ENCODE peak calls at places on chromosome 13, in six cellular contexts. Q is activated effector memory CD4-positive, alpha-beta T cell treated with Interleukin-2 at 50 U/mL for 16 hours; J is tibial nerve; H is C1 segment of cervical spinal cord; F is NCI-H2227 treated with DMSO at 0.1 percent for 48 hours; W is HL-60. C is an unnamed sample.

GRCh38 chr13:99657848-99658265 is 156.6 kb downstream of the TM9SF2 start:
- DNase-seq in Q (no peak), J (no peak), H (peak), F (no peak), W (no peak), C (no peak)

GRCh38 chr13:30406779-30407416 is 15.4 kb upstream of the UBE2L5 start:
- DNase-seq in Q (no peak), J (no peak), H (no peak), F (no peak), W (no peak), C (no peak)

GRCh38 chr13:24747248-24748151 is 16.5 kb upstream of the RNF17 start:
- DNase-seq in Q (no peak), J (no peak), H (no peak), F (no peak), W (peak), C (no peak)

GRCh38 chr13:44148159-44148929 is 225.3 kb upstream of the SERP2 start:
- DNase-seq in Q (no peak), J (no peak), H (no peak), F (no peak), W (no peak), C (no peak)

GRCh38 chr13:111049791-111050538 is 65.1 kb upstream of the ARHGEF7 start:
- DNase-seq in Q (no peak), J (peak), H (peak), F (no peak), W (no peak), C (no peak)

GRCh38 chr13:99153219-99153618 is 47.4 kb upstream of the UBAC2 start:
- DNase-seq in Q (no peak), J (no peak), H (no peak), F (no peak), W (no peak), C (no peak)

GRCh38 chr13:53784331-53784730 is 755.7 kb downstream of the OLFM4 start:
- DNase-seq in Q (no peak), J (no peak), H (no peak), F (no peak), W (no peak), C (no peak)

GRCh38 chr13:33764716-33765115 is 53.2 kb upstream of the RFC3 start:
- DNase-seq in Q (no peak), J (no peak), H (no peak), F (no peak), W (no peak), C (no peak)

GRCh38 chr13:107276936-107277335 is 709.0 kb upstream of the ARGLU1 start:
- DNase-seq in Q (no peak), J (no peak), H (no peak), F (no peak), W (no peak), C (no peak)

GRCh38 chr13:100098445-100099116 is 9.7 kb downstream of the PCCA start:
- DNase-seq in Q (no peak), J (no peak), H (no peak), F (no peak), W (no peak), C (no peak)

GRCh38 chr13:64709079-64709478 is 2521.1 kb downstream of the PCDH9 start:
- DNase-seq in Q (no peak), J (no peak), H (no peak), F (no peak), W (no peak), C (no peak)

GRCh38 chr13:30666113-30666512 is 48.4 kb downstream of the USPL1 start:
- DNase-seq in Q (no peak), J (no peak), H (no peak), F (no peak), W (no peak), C (no peak)

GRCh38 chr13:19984430-19985218 is 26.1 kb downstream of the ZMYM2 start:
- DNase-seq in Q (no peak), J (no peak), H (no peak), F (no peak), W (no peak), C (no peak)

GRCh38 chr13:52155177-52155576 is 4.2 kb downstream of the NEK3 start:
- DNase-seq in Q (no peak), J (no peak), H (no peak), F (no peak), W (no peak), C (no peak)

GRCh38 chr13:111415765-111416164 is 95.3 kb downstream of the TEX29 start:
- DNase-seq in Q (no peak), J (no peak), H (no peak), F (no peak), W (no peak), C (no peak)

GRCh38 chr13:27797228-27797624 is 4.9 kb downstream of the GSX1 start:
- DNase-seq in Q (no peak), J (no peak), H (no peak), F (peak), W (no peak), C (no peak)

GRCh38 chr13:42985312-42986175 is 6.5 kb downstream of the EPSTI1 start:
- DNase-seq in Q (no peak), J (peak), H (peak), F (no peak), W (no peak), C (peak)

GRCh38 chr13:110820311-110820710 is 94.6 kb downstream of the ANKRD10 start:
- DNase-seq in Q (no peak), J (no peak), H (no peak), F (peak), W (no peak), C (no peak)

GRCh38 chr13:83905641-83906040 is 23.4 kb upstream of the SLITRK1 start:
- DNase-seq in Q (no peak), J (no peak), H (no peak), F (no peak), W (no peak), C (no peak)

GRCh38 chr13:110128546-110128945 is 178.4 kb downstream of the COL4A1 start:
- DNase-seq in Q (no peak), J (no peak), H (no peak), F (no peak), W (no peak), C (no peak)

GRCh38 chr13:31274345-31274870 is 74.6 kb downstream of the B3GLCT start:
- DNase-seq in Q (no peak), J (no peak), H (no peak), F (no peak), W (no peak), C (no peak)

GRCh38 chr13:109010912-109011311 is 381.5 kb downstream of the MYO16 start:
- DNase-seq in Q (no peak), J (no peak), H (no peak), F (no peak), W (peak), C (no peak)

GRCh38 chr13:109700176-109700575 is 86.2 kb downstream of the IRS2 start:
- DNase-seq in Q (no peak), J (peak), H (peak), F (peak), W (peak), C (peak)

C was measured in gastrocnemius medialis.